ENCODE peak calls at places on chromosomes 7 and 10, in seven cellular contexts. Q is fibroblast of lung; M is CD8-positive, alpha-beta T cell; W is coronary artery; P is AG04450; U is sigmoid colon; G is ovary. H is an unnamed sample.

GRCh38 chr7:150980663-150981062 is 2.5 kb upstream of the KCNH2 start:
- DNase-seq in Q (no peak), M (no peak), W (no peak), P (no peak), U (no peak), G (no peak), H (peak; percentile 36)

GRCh38 chr7:75966209-75966961 is 28.0 kb downstream of the TMEM120A start:
- DNase-seq in Q (peak; percentile 62), M (no peak), W (peak; percentile 95), P (no peak), U (peak; percentile 94), G (peak; percentile 78), H (peak; percentile 70)

GRCh38 chr7:29565982-29566746 is 2.5 kb downstream of the PRR15 start:
- DNase-seq in Q (peak; percentile 4), M (no peak), W (peak; percentile 75), P (no peak), U (no peak), G (peak; percentile 53), H (no peak)

GRCh38 chr7:11667071-11667809 is 164.8 kb downstream of the THSD7A start:
- DNase-seq in Q (no peak), M (no peak), W (no peak), P (no peak), U (no peak), G (no peak), H (no peak)

GRCh38 chr7:12770227-12770975 is 83.0 kb downstream of the ARL4A start:
- DNase-seq in Q (peak; percentile 61), M (no peak), W (no peak), P (no peak), U (no peak), G (no peak), H (no peak)

GRCh38 chr10:59336632-59337031 is 25.7 kb downstream of the FAM13C start:
- DNase-seq in Q (peak; percentile 86), M (no peak), W (no peak), P (peak; percentile 23), U (no peak), G (no peak), H (no peak)

GRCh38 chr7:43454936-43455518 is 127.9 kb upstream of the STK17A start:
- DNase-seq in Q (peak; percentile 59), M (no peak), W (no peak), P (no peak), U (no peak), G (no peak), H (no peak)

GRCh38 chr7:95798401-95798930 is 26.1 kb downstream of the DYNC1I1 start:
- DNase-seq in Q (peak; percentile 5), M (no peak), W (no peak), P (no peak), U (no peak), G (no peak), H (no peak)

GRCh38 chr7:150778738-150779301 is 21.3 kb downstream of the TMEM176B start:
- DNase-seq in Q (peak; percentile 44), M (peak; percentile 60), W (no peak), P (peak; percentile 43), U (peak; percentile 90), G (peak; percentile 92), H (peak; percentile 88)

GRCh38 chr10:130587718-130588117 is 451.5 kb downstream of the GLRX3 start:
- DNase-seq in Q (no peak), M (no peak), W (no peak), P (no peak), U (no peak), G (no peak), H (no peak)

GRCh38 chr7:18343047-18343446 is 152.5 kb upstream of the HDAC9 start:
- DNase-seq in Q (no peak), M (no peak), W (no peak), P (no peak), U (no peak), G (no peak), H (no peak)

GRCh38 chr7:26305048-26305868 is 13.6 kb downstream of the SNX10 start:
- DNase-seq in Q (no peak), M (no peak), W (no peak), P (no peak), U (no peak), G (no peak), H (no peak)

GRCh38 chr7:110944448-110944847 is 146.5 kb upstream of the LRRN3 start:
- DNase-seq in Q (no peak), M (no peak), W (no peak), P (no peak), U (no peak), G (no peak), H (no peak)

GRCh38 chr10:89644691-89644966 is 413 bp downstream of the PANK1 start:
- DNase-seq in Q (no peak), M (no peak), W (no peak), P (no peak), U (no peak), G (no peak), H (peak; percentile 44)

GRCh38 chr10:51937313-51937712 is 237.9 kb upstream of the CSTF2T start:
- DNase-seq in Q (peak; percentile 70), M (no peak), W (no peak), P (peak; percentile 42), U (no peak), G (no peak), H (no peak)

GRCh38 chr7:42253316-42253715 is 16.3 kb upstream of the GLI3 start:
- DNase-seq in Q (peak; percentile 13), M (no peak), W (no peak), P (no peak), U (no peak), G (no peak), H (no peak)

GRCh38 chr10:120949511-120950102 is 98.4 kb downstream of the WDR11 start:
- DNase-seq in Q (peak; percentile 2), M (no peak), W (no peak), P (no peak), U (no peak), G (no peak), H (no peak)

GRCh38 chr10:85946713-85947326 is 419.8 kb downstream of the GRID1 start:
- DNase-seq in Q (no peak), M (no peak), W (no peak), P (no peak), U (no peak), G (no peak), H (no peak)

GRCh38 chr7:116025098-116025809 is 5.3 kb downstream of the TFEC start:
- DNase-seq in Q (peak; percentile 6), M (no peak), W (no peak), P (no peak), U (no peak), G (no peak), H (no peak)

GRCh38 chr7:140673063-140673769 is 471 bp downstream of the ADCK2 start:
- DNase-seq in Q (peak; percentile 12), M (peak; percentile 45), W (no peak), P (no peak), U (peak; percentile 70), G (peak; percentile 68), H (peak; percentile 43)

GRCh38 chr10:94108200-94108599 is 114.5 kb downstream of the PLCE1 start:
- DNase-seq in Q (peak; percentile 91), M (no peak), W (no peak), P (peak; percentile 66), U (no peak), G (no peak), H (no peak)

GRCh38 chr7:26292768-26293560 is 1.3 kb downstream of the SNX10 start:
- DNase-seq in Q (no peak), M (no peak), W (no peak), P (no peak), U (no peak), G (no peak), H (no peak)

GRCh38 chr7:23468721-23469149 is 1.6 kb downstream of the IGF2BP3 start:
- DNase-seq in Q (no peak), M (no peak), W (no peak), P (no peak), U (no peak), G (no peak), H (peak; percentile 48)

GRCh38 chr10:74599676-74600075 is 226.7 kb upstream of the KAT6B start:
- DNase-seq in Q (no peak), M (no peak), W (no peak), P (no peak), U (no peak), G (no peak), H (no peak)

GRCh38 chr10:74600170-74600569 is 226.2 kb upstream of the KAT6B start:
- DNase-seq in Q (no peak), M (no peak), W (no peak), P (no peak), U (no peak), G (no peak), H (no peak)

GRCh38 chr10:74596713-74597112 is 229.7 kb upstream of the KAT6B start:
- DNase-seq in Q (no peak), M (no peak), W (no peak), P (no peak), U (no peak), G (no peak), H (no peak)

GRCh38 chr10:74593470-74593869 is 232.9 kb upstream of the KAT6B start:
- DNase-seq in Q (peak; percentile 42), M (no peak), W (no peak), P (peak; percentile 60), U (peak; percentile 72), G (no peak), H (no peak)

DNA sequence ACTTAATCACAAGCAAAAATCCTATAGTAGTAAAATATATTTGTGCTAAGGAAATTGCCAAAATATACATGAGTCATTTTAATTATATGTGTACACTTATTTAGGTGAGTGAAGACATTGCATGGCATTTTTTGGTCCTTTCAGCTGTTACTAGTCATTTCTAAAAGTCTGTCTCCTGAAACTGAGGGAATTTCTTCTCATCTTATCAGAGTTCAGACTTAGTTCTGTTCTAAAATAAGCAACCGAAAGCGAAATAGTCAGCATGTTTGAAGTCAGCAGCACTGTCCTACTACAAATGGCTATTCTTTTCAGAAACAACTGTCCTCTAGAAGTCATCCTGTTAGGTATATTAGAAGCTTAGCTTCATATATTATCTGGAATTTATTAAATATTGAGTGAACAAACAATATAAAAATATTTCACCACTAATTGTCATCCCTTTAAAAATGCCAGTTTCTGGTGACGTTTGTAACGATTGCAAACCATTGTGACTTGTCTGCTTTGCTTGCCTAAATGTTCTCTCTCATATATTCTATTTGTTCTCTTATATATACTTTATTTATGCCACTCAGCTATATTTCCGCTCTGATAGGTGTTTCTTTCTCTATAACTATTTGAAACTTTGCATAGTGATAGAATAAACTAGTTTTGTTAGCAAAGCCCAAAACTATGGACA is 227.4 kb upstream of the KAT6B start:
- DNase-seq in Q (peak; percentile 20), M (no peak), W (no peak), P (no peak), U (no peak), G (no peak), H (no peak)
- H3K4me3 ChIP-seq in Q (no peak overlapping the region), M (no peak overlapping the region), W (peak overlapping the region; percentile 49), P (no peak overlapping the region), U (peak overlapping the region; percentile 0), G (peak overlapping the region; percentile 15), H (no peak overlapping the region)

GRCh38 chr7:39624935-39625694 is 1.7 kb downstream of the RALA start:
- DNase-seq in Q (no peak), M (no peak), W (no peak), P (no peak), U (no peak), G (no peak), H (no peak)
- H3K4me3 ChIP-seq in Q (peak overlapping the region; percentile 51), M (peak overlapping the region; percentile 77), W (peak overlapping the region; percentile 98), P (peak overlapping the region; percentile 76), U (peak overlapping the region; percentile 95), G (no peak overlapping the region), H (peak overlapping the region; percentile 75)

GRCh38 chr7:67438913-67439312 is 442.3 kb downstream of the TYW1 start:
- DNase-seq in Q (no peak), M (no peak), W (no peak), P (no peak), U (no peak), G (no peak), H (no peak)
- H3K4me3 ChIP-seq in Q (no peak overlapping the region), M (no peak overlapping the region), W (no peak overlapping the region), P (no peak overlapping the region), U (no peak overlapping the region), G (no peak overlapping the region), H (no peak overlapping the region)

GRCh38 chr7:135758531-135758932 is 9.9 kb upstream of the FAM180A start:
- DNase-seq in Q (peak; percentile 89), M (no peak), W (peak; percentile 87), P (no peak), U (no peak), G (no peak), H (no peak)
- H3K4me3 ChIP-seq in Q (peak overlapping the region; percentile 12), M (no peak overlapping the region), W (peak overlapping the region; percentile 63), P (no peak overlapping the region), U (peak overlapping the region; percentile 27), G (peak overlapping the region; percentile 12), H (no peak overlapping the region)

H was measured in BE2C.